ENCODE peak calls at places on chromosomes 12 and 14, in six cellular contexts. C is GM23338, S is IMR-90, D is mammary epithelial cell, U is endothelial cell of umbilical vein, F is K562. N is an unnamed sample.

GRCh38 chr12:110844551-110845395 is 2.0 kb upstream of the CCDC63 start:
- DNase-seq in S (no peak), D (peak; percentile 45), U (no peak), C (no peak), F (peak; percentile 22), N (no peak)

GRCh38 chr12:2958432-2959193 is 584 bp upstream of the TEAD4 start:
- DNase-seq in S (peak; percentile 67), C (peak; percentile 61), U (peak; percentile 70), F (peak; percentile 72), D (peak; percentile 84), N (peak; percentile 73)

GRCh38 chr14:91348861-91349465 is 68.7 kb downstream of the CCDC88C start:
- DNase-seq in S (no peak), U (no peak), C (no peak), F (peak; percentile 64), D (no peak), N (no peak)

GRCh38 chr12:94435511-94435927 is 24.1 kb downstream of the CEP83 start:
- DNase-seq in D (no peak), S (no peak), F (no peak), C (no peak), U (no peak), N (no peak)

GRCh38 chr12:27787559-27787958 is 7.5 kb upstream of the MANSC4 start:
- DNase-seq in F (no peak), U (no peak), S (peak; percentile 86), D (no peak), C (no peak), N (no peak)

GRCh38 chr12:113247123-113248045 is 26.1 kb downstream of the TPCN1 start:
- DNase-seq in F (no peak), S (peak; percentile 68), C (no peak), U (peak; percentile 67), D (peak; percentile 48), N (peak; percentile 45)

GRCh38 chr12:132222096-132222807 is 78.0 kb downstream of the NOC4L start:
- DNase-seq in U (no peak), F (no peak), S (peak; percentile 2), D (peak; percentile 34), C (peak; percentile 35), N (peak; percentile 46)

GRCh38 chr14:62304172-62304571 is 542.0 kb downstream of the SNAPC1 start:
- DNase-seq in F (no peak), D (no peak), C (no peak), U (no peak), S (no peak), N (peak; percentile 25)

GRCh38 chr14:32366256-32366655 is 37.2 kb downstream of the AKAP6 start:
- DNase-seq in D (no peak), S (no peak), F (no peak), C (peak; percentile 17), U (no peak), N (peak; percentile 31)

GRCh38 chr14:100736269-100737180 is 9.8 kb downstream of the DLK1 start:
- DNase-seq in U (no peak), C (no peak), D (no peak), S (no peak), F (peak; percentile 52), N (no peak)

GRCh38 chr12:125191361-125192087 is 126.3 kb downstream of the AACS start:
- DNase-seq in F (no peak), S (no peak), D (no peak), U (no peak), C (no peak), N (no peak)

GRCh38 chr12:28966049-28966778 is 182.9 kb upstream of the FAR2 start:
- DNase-seq in C (no peak), D (no peak), U (peak; percentile 80), F (no peak), S (peak; percentile 20), N (no peak)

GRCh38 chr12:12807970-12808702 is 5.0 kb upstream of the DDX47 start:
- DNase-seq in S (peak; percentile 71), U (peak; percentile 95), F (no peak), C (no peak), D (no peak), N (no peak)

GRCh38 chr14:35806006-35806907 is 2.8 kb downstream of the RALGAPA1 start:
- DNase-seq in F (no peak), S (no peak), C (no peak), D (no peak), U (no peak), N (no peak)

GRCh38 chr14:43119672-43120071 is 1387.4 kb downstream of the FSCB start:
- DNase-seq in F (no peak), C (no peak), D (no peak), S (no peak), U (no peak), N (no peak)

GRCh38 chr14:102392506-102392905 is 29.8 kb downstream of the TECPR2 start:
- DNase-seq in D (no peak), F (no peak), U (no peak), C (no peak), S (peak; percentile 40), N (no peak)

GRCh38 chr14:21990116-21990515 is 316.5 kb upstream of the OR4E1 start:
- DNase-seq in S (no peak), U (peak; percentile 15), F (no peak), C (peak; percentile 50), D (peak; percentile 1), N (no peak)

GRCh38 chr14:38721822-38722431 is 381.1 kb downstream of the SEC23A start:
- DNase-seq in C (peak; percentile 87), U (peak; percentile 89), F (peak; percentile 34), D (peak; percentile 32), S (peak; percentile 31), N (peak; percentile 78)

GRCh38 chr12:69107541-69107940 is 131.8 kb upstream of the CPSF6 start:
- DNase-seq in F (no peak), U (no peak), C (no peak), D (no peak), S (no peak), N (no peak)

GRCh38 chr12:43396671-43397070 is 155.3 kb downstream of the ADAMTS20 start:
- DNase-seq in S (no peak), D (no peak), U (no peak), F (no peak), C (no peak), N (no peak)

GRCh38 chr14:97218713-97219355 is 421.7 kb downstream of the VRK1 start:
- DNase-seq in U (no peak), F (no peak), S (no peak), C (peak; percentile 77), D (no peak), N (peak; percentile 16)

GRCh38 chr14:76086636-76087035 is 65.1 kb upstream of the GPATCH2L start:
- DNase-seq in S (no peak), U (no peak), D (no peak), C (no peak), F (no peak), N (no peak)

GRCh38 chr14:66508846-66509621 is 1.1 kb downstream of the GPHN start:
- DNase-seq in S (peak; percentile 15), F (peak; percentile 43), C (peak; percentile 55), U (peak; percentile 44), D (peak; percentile 49), N (peak; percentile 57)

GRCh38 chr14:97456958-97457357 is 659.8 kb downstream of the VRK1 start:
- DNase-seq in F (no peak), C (no peak), D (no peak), S (no peak), U (no peak), N (peak; percentile 45)

GRCh38 chr14:55581011-55581806 is 1.2 kb downstream of the KTN1 start:
- DNase-seq in D (peak; percentile 57), C (peak; percentile 72), F (peak; percentile 40), S (no peak), U (peak; percentile 47), N (peak; percentile 64)

DNA sequence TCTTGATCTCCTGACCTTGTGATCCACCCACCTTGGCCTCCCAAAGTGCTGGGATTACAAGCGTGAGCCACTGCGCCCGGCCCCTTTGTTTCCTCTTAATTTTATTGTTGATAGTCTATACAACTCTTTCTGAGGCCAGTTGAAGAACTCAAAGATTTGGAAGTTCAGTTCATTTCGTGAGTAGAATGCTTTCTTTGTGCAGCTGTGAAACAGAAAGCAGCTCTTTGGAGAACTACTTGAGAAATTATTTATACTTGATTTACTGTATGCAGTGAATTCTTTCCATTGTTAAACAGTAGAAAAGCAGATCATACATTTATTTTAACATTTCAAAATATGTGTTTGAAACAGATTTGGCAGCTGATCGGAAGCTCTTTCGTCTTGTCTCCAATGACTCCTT is 69.3 kb downstream of the PCNX1 start:
- DNase-seq in D (no peak), S (no peak), F (no peak), C (no peak), U (no peak), N (no peak)
- TF ChIP-seq CTCF in D (no peak), S (no peak), F (no peak), C (no peak), U (no peak), N (no peak)

GRCh38 chr12:96487214-96487613 is 2.2 kb upstream of the CFAP54 start:
- DNase-seq in F (no peak), D (peak; percentile 81), S (peak; percentile 88), U (peak; percentile 77), C (no peak), N (no peak)
- H2AFZ ChIP-seq in F (no peak overlapping the region), D (no peak overlapping the region), S (no peak overlapping the region), U (no peak overlapping the region), C (no peak overlapping the region), N (no peak overlapping the region)

DNA sequence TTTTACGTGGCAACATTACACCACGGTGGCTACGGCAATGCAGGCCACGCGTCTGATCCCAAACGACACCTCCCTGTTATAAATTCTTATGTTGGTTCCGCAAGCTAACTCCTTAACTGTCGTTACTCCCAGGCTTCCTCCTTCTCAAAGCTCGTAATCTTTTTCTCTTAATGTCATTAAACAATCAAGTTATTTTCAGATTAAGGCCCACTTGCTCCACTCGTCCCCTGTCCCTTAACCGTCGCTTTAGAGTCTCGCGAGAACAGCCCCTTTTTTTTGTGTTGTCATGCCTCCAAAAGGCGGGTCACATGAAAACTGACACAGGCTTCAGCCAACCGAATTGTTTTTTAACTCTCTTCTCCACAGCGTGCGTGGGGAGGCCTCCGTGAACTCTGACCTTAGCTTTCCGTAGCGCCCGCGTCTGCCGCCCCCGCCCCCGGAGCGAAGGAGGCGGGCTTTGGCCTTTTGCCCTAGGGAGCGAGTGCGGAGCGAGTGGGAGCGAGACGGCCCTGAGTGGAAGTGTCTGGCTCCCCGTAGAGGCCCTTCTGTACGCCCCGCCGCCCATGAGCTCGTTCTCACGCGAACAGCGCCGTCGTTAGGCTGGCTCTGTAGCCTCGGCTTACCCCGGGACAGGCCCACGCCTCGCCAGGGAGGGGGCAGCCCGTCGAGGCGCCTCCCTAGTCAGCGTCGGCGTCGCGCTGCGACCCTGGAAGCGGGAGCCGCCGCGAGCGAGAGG is at the start of gene CAND1:
- DNase-seq in D (peak; percentile 99), S (peak; percentile 99), U (peak; percentile 99), F (peak; percentile 98), C (peak; percentile 97), N (peak; percentile 98)
- TF ChIP-seq CTCF in D (no peak), S (no peak), U (no peak), F (peak; percentile 1), C (no peak), N (peak; percentile 21)

GRCh38 chr12:92541024-92541423 is 161.8 kb upstream of the PLEKHG7 start:
- DNase-seq in S (no peak), D (no peak), F (peak; percentile 30), U (no peak), C (no peak), N (no peak)

GRCh38 chr12:92538970-92539749 is 163.6 kb upstream of the PLEKHG7 start:
- DNase-seq in U (peak; percentile 95), S (peak; percentile 80), C (no peak), F (peak; percentile 55), D (peak; percentile 96), N (peak; percentile 26)

GRCh38 chr12:92537235-92537960 is 165.4 kb upstream of the PLEKHG7 start:
- DNase-seq in C (peak; percentile 17), S (no peak), F (no peak), U (no peak), D (no peak), N (no peak)

GRCh38 chr12:92543359-92543758 is 159.4 kb upstream of the PLEKHG7 start:
- DNase-seq in D (peak; percentile 29), S (no peak), U (no peak), C (no peak), F (no peak), N (peak; percentile 74)

GRCh38 chr12:92539966-92540791 is 162.6 kb upstream of the PLEKHG7 start:
- DNase-seq in D (no peak), S (no peak), C (peak; percentile 41), F (no peak), U (peak; percentile 39), N (no peak)
- H2AFZ ChIP-seq in D (no peak overlapping the region), S (peak overlapping the region; percentile 56), C (peak overlapping the region; percentile 69), F (peak overlapping the region; percentile 23), U (no peak overlapping the region), N (no peak overlapping the region)